ENCODE peak calls at places on chromosomes 1 and 21, in five cellular contexts. J is fibroblast of lung; G is naive thymus-derived CD4-positive, alpha-beta T cell; L is ovary; P is neural progenitor cell. K is an unnamed sample.

GRCh38 chr1:153380711-153381110 is 5.3 kb upstream of the S100A12 start:
- DNase-seq in G (no peak), J (no peak), P (no peak), L (no peak), K (no peak)

GRCh38 chr1:20496241-20496661 is 10.2 kb upstream of the CAMK2N1 start:
- DNase-seq in G (no peak), J (peak; percentile 90), P (no peak), L (no peak), K (no peak)

GRCh38 chr1:941588-942383 is 17.3 kb downstream of the NOC2L start:
- DNase-seq in P (peak; percentile 93), G (no peak), J (peak; percentile 90), L (peak; percentile 64), K (no peak)

GRCh38 chr1:8389962-8390535 is 72.1 kb downstream of the SLC45A1 start:
- DNase-seq in P (no peak), J (no peak), G (no peak), L (no peak), K (no peak)

GRCh38 chr1:92419642-92420041 is 67.1 kb downstream of the GFI1 start:
- DNase-seq in G (no peak), P (no peak), L (no peak), J (no peak), K (no peak)

GRCh38 chr1:93844262-93845045 is 34.6 kb downstream of the DNTTIP2 start:
- DNase-seq in G (peak; percentile 54), P (peak; percentile 78), L (peak; percentile 28), J (peak; percentile 82), K (peak; percentile 62)

GRCh38 chr21:43879348-43880110 is 14.5 kb downstream of the AGPAT3 start:
- DNase-seq in P (no peak), J (no peak), G (no peak), L (no peak), K (no peak)

GRCh38 chr1:189036628-189037027 is 1441.0 kb downstream of the BRINP3 start:
- DNase-seq in L (no peak), J (no peak), P (no peak), G (no peak), K (no peak)

GRCh38 chr1:69139007-69139406 is 428.7 kb upstream of the LRRC7 start:
- DNase-seq in L (no peak), G (no peak), P (no peak), J (no peak), K (no peak)

GRCh38 chr1:107362468-107362867 is 221.6 kb downstream of the NTNG1 start:
- DNase-seq in J (no peak), P (no peak), G (no peak), L (no peak), K (no peak)

GRCh38 chr1:46809071-46809470 is 10.2 kb downstream of the CYP4B1 start:
- DNase-seq in G (no peak), J (no peak), P (no peak), L (no peak), K (no peak)

GRCh38 chr21:21101911-21102310 is 103.7 kb downstream of the NCAM2 start:
- DNase-seq in J (peak; percentile 77), G (no peak), P (peak; percentile 57), L (no peak), K (no peak)

GRCh38 chr1:167082511-167083027 is 7.6 kb downstream of the GPA33 start:
- DNase-seq in P (no peak), J (no peak), L (no peak), G (no peak), K (no peak)

GRCh38 chr1:182841368-182841988 is 2.3 kb downstream of the DHX9 start:
- DNase-seq in L (no peak), G (no peak), J (peak; percentile 69), P (peak; percentile 47), K (no peak)

GRCh38 chr1:231903586-231904081 is 277.0 kb downstream of the DISC1 start:
- DNase-seq in G (no peak), P (no peak), J (no peak), L (no peak), K (no peak)

GRCh38 chr1:20322081-20322824 is 31.6 kb downstream of the VWA5B1 start:
- DNase-seq in J (peak; percentile 30), P (no peak), G (no peak), L (no peak), K (no peak)

GRCh38 chr1:163068716-163069115 is 445 bp upstream of the RGS4 start:
- DNase-seq in P (no peak), L (no peak), G (no peak), J (peak; percentile 60), K (no peak)

GRCh38 chr1:117511273-117511672 is 94.6 kb upstream of the TENT5C start:
- DNase-seq in L (no peak), P (no peak), G (no peak), J (no peak), K (no peak)

GRCh38 chr1:85311818-85312217 is 35.4 kb upstream of the BCL10 start:
- DNase-seq in G (no peak), P (no peak), L (no peak), J (no peak), K (no peak)

GRCh38 chr1:2804628-2805351 is 3.3 kb upstream of the TTC34 start:
- DNase-seq in G (no peak), J (no peak), L (peak; percentile 3), P (no peak), K (no peak)

GRCh38 chr21:42135386-42136040 is 64.4 kb downstream of the UMODL1 start:
- DNase-seq in J (no peak), L (no peak), G (no peak), P (no peak), K (no peak)

GRCh38 chr1:1943834-1944570 is 24.9 kb upstream of the TMEM52 start:
- DNase-seq in J (peak; percentile 22), P (peak; percentile 84), G (no peak), L (peak; percentile 45), K (no peak)

GRCh38 chr1:168465942-168466702 is 77.7 kb downstream of the XCL2 start:
- DNase-seq in P (no peak), L (no peak), J (peak; percentile 89), G (no peak), K (no peak)

GRCh38 chr1:215710340-215710971 is 143.4 kb downstream of the KCTD3 start:
- DNase-seq in J (peak; percentile 41), P (peak; percentile 90), L (no peak), G (no peak), K (peak; percentile 75)

GRCh38 chr1:63790989-63791388 is 17.2 kb downstream of the ROR1 start:
- DNase-seq in P (no peak), L (no peak), J (no peak), G (no peak), K (no peak)
- H3K27ac ChIP-seq in P (peak overlapping the region; percentile 81), L (no peak overlapping the region), J (no peak overlapping the region), G (no peak overlapping the region), K (no peak overlapping the region)

GRCh38 chr1:160251687-160252526 is 10.4 kb downstream of the DCAF8 start:
- DNase-seq in J (peak; percentile 60), P (peak; percentile 91), G (peak; percentile 49), L (peak; percentile 76), K (no peak)
- H3K27ac ChIP-seq in J (no peak overlapping the region), P (no peak overlapping the region), G (peak overlapping the region; percentile 6), L (no peak overlapping the region), K (no peak overlapping the region)

DNA sequence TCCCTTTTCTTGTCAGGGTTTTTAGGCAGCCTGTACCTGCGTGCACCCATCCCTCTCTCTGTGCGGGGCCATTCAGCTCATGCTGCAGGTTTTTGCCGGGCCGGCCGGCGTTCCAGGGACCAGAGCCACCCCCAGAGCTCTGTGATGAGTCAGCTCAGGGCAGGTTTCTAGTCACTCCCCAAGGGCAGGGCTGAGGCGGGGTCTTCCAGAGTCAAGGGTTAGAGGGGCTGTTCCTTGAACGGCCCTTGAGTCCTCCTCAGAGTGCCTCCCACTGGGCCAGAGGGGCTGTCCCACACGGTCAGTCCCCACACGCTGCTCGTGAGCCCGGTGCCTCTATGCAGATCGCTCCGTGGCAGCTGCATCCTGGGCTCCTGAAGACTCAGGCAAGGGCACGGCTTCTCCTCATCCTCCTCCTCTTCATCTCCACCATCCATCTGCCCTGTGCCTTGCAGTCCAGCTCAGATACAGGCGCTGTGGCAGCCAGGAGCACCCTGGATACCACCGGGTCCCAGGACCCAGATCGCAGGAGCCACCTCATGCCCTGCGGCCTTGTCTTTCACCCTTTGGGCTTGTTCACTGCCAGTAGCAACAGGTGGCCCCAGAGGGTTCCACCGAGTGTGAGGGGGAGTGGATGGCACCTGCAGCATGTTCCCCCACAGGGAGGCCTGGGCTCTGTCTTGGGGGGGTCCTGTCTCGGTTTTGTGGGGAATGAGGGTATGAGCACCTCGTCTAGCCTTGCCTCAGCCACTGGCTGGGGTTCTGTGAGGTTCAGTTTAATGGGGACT is 17.4 kb downstream of the SLX9 start:
- DNase-seq in P (no peak), L (no peak), G (no peak), J (no peak), K (no peak)
- H3K27ac ChIP-seq in P (no peak overlapping the region), L (no peak overlapping the region), G (no peak overlapping the region), J (no peak overlapping the region), K (peak overlapping the region; percentile 67)

DNA sequence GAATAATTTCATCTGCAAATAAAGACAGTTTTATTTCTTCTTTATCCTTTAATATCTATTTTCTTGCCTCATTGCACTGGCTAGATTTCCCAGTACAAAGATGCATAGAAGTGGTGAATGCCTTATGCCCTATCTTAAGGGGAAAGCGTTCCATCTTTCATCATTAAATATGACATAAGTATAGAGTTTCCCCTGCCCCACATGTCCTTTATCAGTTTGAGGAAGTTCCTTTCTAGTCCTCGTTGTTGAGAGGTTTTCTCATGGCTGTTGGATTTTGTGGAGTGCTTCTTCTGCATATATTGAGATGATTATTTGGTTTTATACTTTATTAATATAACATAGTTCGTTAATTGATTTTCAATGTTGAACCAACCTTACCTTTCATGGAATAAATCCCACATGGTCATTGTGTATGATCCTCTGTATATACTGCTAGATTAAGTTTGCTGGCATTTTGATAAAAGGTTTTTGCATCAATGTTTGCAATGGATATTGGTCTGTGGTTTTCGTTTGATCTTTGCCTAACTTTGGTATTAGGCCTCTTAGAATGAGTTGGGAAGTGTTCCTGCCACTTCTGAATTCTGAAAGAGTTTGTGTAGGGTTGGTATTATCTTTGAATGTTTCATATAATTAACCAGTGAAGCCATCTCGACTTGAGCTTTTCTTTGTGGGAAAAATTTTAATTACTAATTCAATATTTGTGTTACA is 15.6 kb downstream of the PRKACB start:
- DNase-seq in G (no peak), L (no peak), J (no peak), P (no peak), K (no peak)
- H3K27ac ChIP-seq in G (no peak overlapping the region), L (no peak overlapping the region), J (no peak overlapping the region), P (no peak overlapping the region), K (no peak overlapping the region)

GRCh38 chr1:222843434-222844107 is 28.7 kb downstream of the DISP1 start:
- DNase-seq in G (no peak), J (no peak), P (no peak), L (no peak), K (no peak)
- H3K27ac ChIP-seq in G (no peak overlapping the region), J (no peak overlapping the region), P (no peak overlapping the region), L (no peak overlapping the region), K (peak overlapping the region; percentile 70)

DNA sequence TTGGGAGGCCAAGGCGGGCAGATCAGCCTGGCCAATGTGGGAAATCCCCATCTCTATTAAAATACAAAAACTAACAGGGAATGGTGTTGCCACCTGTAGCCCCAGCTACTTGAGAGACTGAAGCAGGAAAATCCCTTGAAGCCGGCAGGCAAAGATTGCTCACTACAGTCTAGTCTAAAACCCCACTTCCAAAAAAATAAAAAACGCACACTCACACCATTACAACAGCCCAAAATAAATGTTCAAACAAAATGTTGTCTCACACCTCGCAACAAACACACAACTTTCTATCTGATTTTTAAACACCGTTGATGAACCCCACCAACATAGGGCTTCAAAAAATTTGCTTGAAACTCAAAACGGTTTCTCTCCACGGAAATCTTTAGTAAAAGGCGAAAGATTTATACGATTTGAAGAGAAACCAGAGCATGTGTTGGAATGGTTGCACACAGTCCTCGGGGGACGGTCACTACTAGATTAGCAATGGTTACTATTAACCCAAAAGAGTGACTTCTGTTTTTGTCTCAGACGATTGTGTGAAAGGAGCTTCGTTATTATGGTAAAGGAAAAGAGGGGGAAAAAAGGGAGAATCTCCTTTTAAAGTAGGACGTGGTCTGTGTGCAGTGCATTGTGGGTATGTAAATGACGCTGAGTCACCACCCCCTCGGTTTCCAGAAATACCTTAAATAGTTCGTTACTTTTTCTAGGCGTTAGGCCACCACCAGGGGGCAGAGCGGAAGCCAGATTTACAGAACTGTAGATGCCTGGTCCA is at the start of gene RNU5D-1:
- DNase-seq in G (peak; percentile 86), P (peak; percentile 94), L (peak; percentile 95), J (peak; percentile 98), K (peak; percentile 97)
- H3K27ac ChIP-seq in G (peak within 1 kb of the TSS; percentile 86), P (peak within 1 kb of the TSS; percentile 97), L (peak within 1 kb of the TSS; percentile 86), J (peak within 1 kb of the TSS; percentile 96), K (peak within 1 kb of the TSS; percentile 97)

K was measured in SK-N-MC.